ENCODE peak calls at places on chromosomes 7 and 10, in nine cellular contexts. One of them, this sample, is unnamed.
A peak's percentile ranks its signal among the peaks of the same experiment; 100 is the strongest.

GRCh38 chr10:90125406-90125805 is 424.0 kb downstream of the KIF20B start:
- DNase-seq in epithelial cell of esophagus: no peak
- DNase-seq in brain microvascular endothelial cell: no peak
- DNase-seq in cardiac muscle cell: no peak
- DNase-seq in upper lobe of right lung: no peak
- DNase-seq in ovary: no peak
- DNase-seq in heart right ventricle: no peak
- DNase-seq in adrenal gland: no peak
- DNase-seq in AG04449: no peak
- DNase-seq in this sample: no peak

GRCh38 chr10:514137-514671 is 175.3 kb downstream of the DIP2C start:
- DNase-seq in heart right ventricle: no peak
- DNase-seq in adrenal gland: peak; percentile 7
- DNase-seq in epithelial cell of esophagus: no peak
- DNase-seq in brain microvascular endothelial cell: no peak
- DNase-seq in upper lobe of right lung: peak; percentile 73
- DNase-seq in cardiac muscle cell: no peak
- DNase-seq in ovary: peak; percentile 21
- DNase-seq in AG04449: no peak
- DNase-seq in this sample: peak; percentile 49

GRCh38 chr10:3532644-3533043 is 252.4 kb downstream of the KLF6 start:
- DNase-seq in epithelial cell of esophagus: peak; percentile 91
- DNase-seq in cardiac muscle cell: no peak
- DNase-seq in adrenal gland: no peak
- DNase-seq in upper lobe of right lung: no peak
- DNase-seq in brain microvascular endothelial cell: no peak
- DNase-seq in AG04449: no peak
- DNase-seq in ovary: no peak
- DNase-seq in heart right ventricle: no peak
- DNase-seq in this sample: no peak

GRCh38 chr7:97871659-97872024 is 566 bp downstream of the ASNS start:
- DNase-seq in brain microvascular endothelial cell: no peak
- DNase-seq in cardiac muscle cell: peak; percentile 7
- DNase-seq in adrenal gland: no peak
- DNase-seq in upper lobe of right lung: no peak
- DNase-seq in ovary: no peak
- DNase-seq in heart right ventricle: peak; percentile 8
- DNase-seq in AG04449: no peak
- DNase-seq in epithelial cell of esophagus: peak; percentile 14
- DNase-seq in this sample: no peak

GRCh38 chr7:54664235-54665228 is 94.5 kb downstream of the SEC61G start:
- DNase-seq in upper lobe of right lung: peak; percentile 73
- DNase-seq in epithelial cell of esophagus: peak; percentile 74
- DNase-seq in adrenal gland: peak; percentile 60
- DNase-seq in AG04449: no peak
- DNase-seq in ovary: peak; percentile 54
- DNase-seq in cardiac muscle cell: peak; percentile 81
- DNase-seq in brain microvascular endothelial cell: peak; percentile 10
- DNase-seq in heart right ventricle: peak; percentile 12
- DNase-seq in this sample: peak; percentile 32

GRCh38 chr10:45294681-45295080 is 20.7 kb downstream of the OR13A1 start:
- DNase-seq in upper lobe of right lung: no peak
- DNase-seq in heart right ventricle: no peak
- DNase-seq in cardiac muscle cell: no peak
- DNase-seq in brain microvascular endothelial cell: no peak
- DNase-seq in adrenal gland: no peak
- DNase-seq in epithelial cell of esophagus: no peak
- DNase-seq in ovary: no peak
- DNase-seq in AG04449: no peak
- DNase-seq in this sample: no peak

GRCh38 chr10:125629758-125630376 is 53.1 kb downstream of the TEX36 start:
- DNase-seq in brain microvascular endothelial cell: peak; percentile 39
- DNase-seq in upper lobe of right lung: no peak
- DNase-seq in cardiac muscle cell: peak; percentile 51
- DNase-seq in heart right ventricle: no peak
- DNase-seq in ovary: no peak
- DNase-seq in epithelial cell of esophagus: peak; percentile 78
- DNase-seq in adrenal gland: no peak
- DNase-seq in AG04449: no peak
- DNase-seq in this sample: peak; percentile 46

GRCh38 chr7:105759670-105760548 is 116.5 kb downstream of the ATXN7L1 start:
- DNase-seq in upper lobe of right lung: no peak
- DNase-seq in cardiac muscle cell: peak; percentile 36
- DNase-seq in AG04449: no peak
- DNase-seq in epithelial cell of esophagus: peak; percentile 73
- DNase-seq in adrenal gland: peak; percentile 55
- DNase-seq in brain microvascular endothelial cell: peak; percentile 67
- DNase-seq in heart right ventricle: peak; percentile 36
- DNase-seq in ovary: peak; percentile 58
- DNase-seq in this sample: peak; percentile 41

GRCh38 chr7:92830532-92831110 is 5.8 kb downstream of the CDK6 start:
- DNase-seq in ovary: no peak
- DNase-seq in adrenal gland: no peak
- DNase-seq in upper lobe of right lung: no peak
- DNase-seq in cardiac muscle cell: no peak
- DNase-seq in epithelial cell of esophagus: peak; percentile 35
- DNase-seq in AG04449: no peak
- DNase-seq in brain microvascular endothelial cell: no peak
- DNase-seq in heart right ventricle: no peak
- DNase-seq in this sample: peak; percentile 33

GRCh38 chr7:52017802-52018679 is 701.4 kb upstream of the COBL start:
- DNase-seq in adrenal gland: no peak
- DNase-seq in heart right ventricle: no peak
- DNase-seq in AG04449: no peak
- DNase-seq in upper lobe of right lung: no peak
- DNase-seq in epithelial cell of esophagus: no peak
- DNase-seq in ovary: no peak
- DNase-seq in cardiac muscle cell: peak; percentile 48
- DNase-seq in brain microvascular endothelial cell: no peak
- DNase-seq in this sample: peak; percentile 1

GRCh38 chr10:6256439-6256838 is 53.7 kb downstream of the PFKFB3 start:
- DNase-seq in AG04449: no peak
- DNase-seq in epithelial cell of esophagus: peak; percentile 73
- DNase-seq in ovary: no peak
- DNase-seq in adrenal gland: no peak
- DNase-seq in heart right ventricle: no peak
- DNase-seq in cardiac muscle cell: no peak
- DNase-seq in brain microvascular endothelial cell: no peak
- DNase-seq in upper lobe of right lung: no peak
- DNase-seq in this sample: no peak

GRCh38 chr7:91993976-91994375 is 53.3 kb downstream of the AKAP9 start:
- DNase-seq in heart right ventricle: no peak
- DNase-seq in upper lobe of right lung: no peak
- DNase-seq in adrenal gland: no peak
- DNase-seq in ovary: no peak
- DNase-seq in epithelial cell of esophagus: no peak
- DNase-seq in brain microvascular endothelial cell: no peak
- DNase-seq in cardiac muscle cell: no peak
- DNase-seq in AG04449: no peak
- DNase-seq in this sample: peak; percentile 50

GRCh38 chr7:110929514-110930258 is 161.2 kb upstream of the LRRN3 start:
- DNase-seq in AG04449: no peak
- DNase-seq in upper lobe of right lung: no peak
- DNase-seq in heart right ventricle: no peak
- DNase-seq in brain microvascular endothelial cell: no peak
- DNase-seq in adrenal gland: no peak
- DNase-seq in epithelial cell of esophagus: no peak
- DNase-seq in ovary: no peak
- DNase-seq in cardiac muscle cell: no peak
- DNase-seq in this sample: no peak

GRCh38 chr10:73889014-73889413 is 14.7 kb upstream of the CAMK2G start:
- DNase-seq in AG04449: peak; percentile 64
- DNase-seq in upper lobe of right lung: peak; percentile 71
- DNase-seq in epithelial cell of esophagus: peak; percentile 100
- DNase-seq in brain microvascular endothelial cell: peak; percentile 45
- DNase-seq in cardiac muscle cell: no peak
- DNase-seq in heart right ventricle: peak; percentile 41
- DNase-seq in ovary: no peak
- DNase-seq in adrenal gland: peak; percentile 55
- DNase-seq in this sample: peak; percentile 75

GRCh38 chr10:73887038-73888015 is 13.0 kb upstream of the CAMK2G start:
- DNase-seq in cardiac muscle cell: no peak
- DNase-seq in AG04449: peak; percentile 72
- DNase-seq in brain microvascular endothelial cell: peak; percentile 72
- DNase-seq in adrenal gland: peak; percentile 93
- DNase-seq in epithelial cell of esophagus: peak; percentile 98
- DNase-seq in upper lobe of right lung: peak; percentile 83
- DNase-seq in heart right ventricle: peak; percentile 84
- DNase-seq in ovary: peak; percentile 74
- DNase-seq in this sample: no peak

GRCh38 chr10:73886085-73886529 is 11.8 kb upstream of the CAMK2G start:
- DNase-seq in AG04449: no peak
- DNase-seq in adrenal gland: peak; percentile 77
- DNase-seq in brain microvascular endothelial cell: peak; percentile 74
- DNase-seq in upper lobe of right lung: peak; percentile 75
- DNase-seq in epithelial cell of esophagus: peak; percentile 87
- DNase-seq in ovary: peak; percentile 74
- DNase-seq in heart right ventricle: peak; percentile 88
- DNase-seq in cardiac muscle cell: peak; percentile 82
- DNase-seq in this sample: peak; percentile 78

GRCh38 chr10:73888514-73888913 is 14.2 kb upstream of the CAMK2G start:
- DNase-seq in epithelial cell of esophagus: peak; percentile 96
- DNase-seq in AG04449: no peak
- DNase-seq in adrenal gland: no peak
- DNase-seq in heart right ventricle: no peak
- DNase-seq in cardiac muscle cell: no peak
- DNase-seq in brain microvascular endothelial cell: no peak
- DNase-seq in upper lobe of right lung: no peak
- DNase-seq in ovary: no peak
- DNase-seq in this sample: no peak

GRCh38 chr10:73886625-73887024 is 12.3 kb upstream of the CAMK2G start:
- DNase-seq in heart right ventricle: no peak
- DNase-seq in adrenal gland: no peak
- DNase-seq in epithelial cell of esophagus: peak; percentile 73
- DNase-seq in cardiac muscle cell: no peak
- DNase-seq in brain microvascular endothelial cell: no peak
- DNase-seq in AG04449: no peak
- DNase-seq in ovary: no peak
- DNase-seq in upper lobe of right lung: no peak
- DNase-seq in this sample: no peak
- H3K4me3 ChIP-seq in heart right ventricle: no peak overlapping the region
- H3K4me3 ChIP-seq in adrenal gland: no peak overlapping the region
- H3K4me3 ChIP-seq in epithelial cell of esophagus: no peak overlapping the region
- H3K4me3 ChIP-seq in cardiac muscle cell: no peak overlapping the region
- H3K4me3 ChIP-seq in brain microvascular endothelial cell: no peak overlapping the region
- H3K4me3 ChIP-seq in AG04449: no peak overlapping the region
- H3K4me3 ChIP-seq in ovary: no peak overlapping the region
- H3K4me3 ChIP-seq in upper lobe of right lung: no peak overlapping the region
- H3K4me3 ChIP-seq in this sample: no peak overlapping the region

DNA sequence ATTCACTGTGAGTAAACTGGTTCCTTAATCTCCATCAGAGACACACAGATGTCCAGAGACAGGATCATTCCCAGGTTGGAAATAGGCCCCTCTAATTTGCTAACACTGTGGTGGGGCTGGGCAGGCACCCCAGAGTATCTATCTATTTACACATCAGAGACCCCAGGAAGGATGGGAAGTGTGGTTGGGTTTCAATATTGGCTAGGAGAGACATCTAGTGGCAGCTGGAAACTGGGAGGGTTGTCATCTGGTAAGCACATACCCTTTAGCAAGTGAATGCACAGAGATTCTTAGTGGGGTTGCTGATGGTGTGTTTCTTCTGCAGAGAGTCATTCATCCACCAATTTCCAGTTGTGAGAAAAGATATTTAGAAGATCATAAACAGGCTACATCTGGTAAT is 36.0 kb upstream of the NRG3 start:
- DNase-seq in adrenal gland: no peak
- DNase-seq in heart right ventricle: no peak
- DNase-seq in ovary: no peak
- DNase-seq in upper lobe of right lung: no peak
- DNase-seq in brain microvascular endothelial cell: peak; percentile 10
- DNase-seq in epithelial cell of esophagus: peak; percentile 1
- DNase-seq in cardiac muscle cell: peak; percentile 19
- DNase-seq in AG04449: no peak
- DNase-seq in this sample: no peak
- TF ChIP-seq CTCF in adrenal gland: no peak
- TF ChIP-seq CTCF in heart right ventricle: no peak
- TF ChIP-seq CTCF in ovary: no peak
- TF ChIP-seq CTCF in upper lobe of right lung: no peak
- TF ChIP-seq CTCF in brain microvascular endothelial cell: peak; percentile 44
- TF ChIP-seq CTCF in epithelial cell of esophagus: no peak
- TF ChIP-seq CTCF in cardiac muscle cell: no peak
- TF ChIP-seq CTCF in AG04449: no peak
- TF ChIP-seq CTCF in this sample: peak; percentile 17

DNA sequence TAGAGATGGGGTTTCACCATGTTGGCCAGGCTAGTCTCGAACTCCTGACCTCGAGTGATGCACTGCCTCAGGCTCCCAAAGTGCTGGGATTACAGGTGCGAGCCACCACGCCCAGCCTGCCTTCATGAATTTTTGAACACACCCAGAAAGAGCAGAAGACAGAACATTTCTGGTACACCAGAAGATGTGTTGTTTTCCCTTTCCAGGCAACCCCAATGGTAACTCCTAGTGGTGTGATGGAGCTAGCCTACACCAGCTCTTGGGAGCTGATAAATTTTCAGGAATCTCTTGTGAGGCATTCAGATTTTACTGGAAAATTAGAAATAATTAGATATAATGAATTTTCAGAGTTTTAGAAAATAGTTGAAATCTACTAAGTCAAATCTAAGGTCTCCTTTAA is 904 bp upstream of the CCDC7 start:
- DNase-seq in epithelial cell of esophagus: no peak
- DNase-seq in ovary: no peak
- DNase-seq in brain microvascular endothelial cell: no peak
- DNase-seq in cardiac muscle cell: no peak
- DNase-seq in AG04449: no peak
- DNase-seq in upper lobe of right lung: no peak
- DNase-seq in heart right ventricle: no peak
- DNase-seq in adrenal gland: no peak
- DNase-seq in this sample: peak; percentile 4
- H3K4me3 ChIP-seq in epithelial cell of esophagus: peak overlapping the region; percentile 77
- H3K4me3 ChIP-seq in ovary: peak overlapping the region; percentile 55
- H3K4me3 ChIP-seq in brain microvascular endothelial cell: no peak overlapping the region
- H3K4me3 ChIP-seq in cardiac muscle cell: peak overlapping the region; percentile 50
- H3K4me3 ChIP-seq in AG04449: peak overlapping the region; percentile 83
- H3K4me3 ChIP-seq in upper lobe of right lung: peak overlapping the region; percentile 62
- H3K4me3 ChIP-seq in heart right ventricle: peak overlapping the region; percentile 85
- H3K4me3 ChIP-seq in adrenal gland: no peak overlapping the region
- H3K4me3 ChIP-seq in this sample: peak overlapping the region; percentile 71

GRCh38 chr7:148540041-148540738 is 50.4 kb upstream of the C7orf33 start:
- DNase-seq in upper lobe of right lung: no peak
- DNase-seq in AG04449: peak; percentile 12
- DNase-seq in adrenal gland: no peak
- DNase-seq in epithelial cell of esophagus: peak; percentile 74
- DNase-seq in ovary: peak; percentile 23
- DNase-seq in brain microvascular endothelial cell: peak; percentile 79
- DNase-seq in heart right ventricle: peak; percentile 49
- DNase-seq in cardiac muscle cell: no peak
- DNase-seq in this sample: no peak

GRCh38 chr7:148537435-148537834 is 53.1 kb upstream of the C7orf33 start:
- DNase-seq in AG04449: no peak
- DNase-seq in adrenal gland: no peak
- DNase-seq in epithelial cell of esophagus: peak; percentile 17
- DNase-seq in ovary: no peak
- DNase-seq in cardiac muscle cell: no peak
- DNase-seq in brain microvascular endothelial cell: no peak
- DNase-seq in upper lobe of right lung: no peak
- DNase-seq in heart right ventricle: no peak
- DNase-seq in this sample: peak; percentile 18

DNA sequence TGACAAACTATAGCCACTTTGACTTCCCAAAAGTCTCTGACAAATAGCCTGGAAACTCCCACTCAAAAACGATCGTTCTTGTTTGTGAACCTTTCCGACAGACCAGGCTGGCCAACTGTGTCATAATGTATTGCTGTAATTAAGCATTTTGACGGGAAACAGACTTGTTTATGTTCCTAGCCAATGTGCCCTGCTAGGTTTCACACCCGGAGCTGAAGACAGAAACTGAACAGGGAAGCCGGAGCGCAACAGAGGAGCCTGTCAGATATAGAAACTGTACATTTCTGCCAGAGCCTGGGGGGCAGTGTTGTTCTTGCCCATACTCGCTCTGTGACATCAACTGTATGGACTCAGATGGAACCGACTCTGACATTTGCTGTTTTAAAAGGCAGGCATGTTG is 55.3 kb upstream of the C7orf33 start:
- DNase-seq in cardiac muscle cell: peak; percentile 29
- DNase-seq in ovary: no peak
- DNase-seq in epithelial cell of esophagus: peak; percentile 47
- DNase-seq in adrenal gland: no peak
- DNase-seq in AG04449: no peak
- DNase-seq in upper lobe of right lung: no peak
- DNase-seq in heart right ventricle: no peak
- DNase-seq in brain microvascular endothelial cell: no peak
- DNase-seq in this sample: peak; percentile 34
- TF ChIP-seq CTCF in cardiac muscle cell: peak; percentile 21
- TF ChIP-seq CTCF in ovary: no peak
- TF ChIP-seq CTCF in epithelial cell of esophagus: no peak
- TF ChIP-seq CTCF in adrenal gland: no peak
- TF ChIP-seq CTCF in AG04449: no peak
- TF ChIP-seq CTCF in upper lobe of right lung: no peak
- TF ChIP-seq CTCF in heart right ventricle: no peak
- TF ChIP-seq CTCF in brain microvascular endothelial cell: no peak
- TF ChIP-seq CTCF in this sample: no peak

This sample was measured in GM12865.